ENCODE peak calls at places on chromosomes 7 and 10, in seven cellular contexts. One of them, this sample, is unnamed.
A peak's percentile ranks its signal among the peaks of the same experiment; 100 is the strongest.

GRCh38 chr10:123967626-123968243 is 76.1 kb upstream of the CPXM2 start:
- DNase-seq in right cardiac atrium: peak; percentile 87
- DNase-seq in foreskin fibroblast: peak; percentile 77
- DNase-seq in H7: peak; percentile 94
- DNase-seq in body of pancreas: peak; percentile 61
- DNase-seq in MM.1S: peak; percentile 59
- DNase-seq in psoas muscle: peak; percentile 74
- DNase-seq in this sample: peak; percentile 96

GRCh38 chr10:84665883-84666463 is 337.6 kb downstream of the CCSER2 start:
- DNase-seq in MM.1S: no peak
- DNase-seq in foreskin fibroblast: no peak
- DNase-seq in body of pancreas: no peak
- DNase-seq in psoas muscle: no peak
- DNase-seq in H7: peak; percentile 73
- DNase-seq in right cardiac atrium: no peak
- DNase-seq in this sample: no peak

GRCh38 chr7:51067757-51068156 is 248.9 kb downstream of the COBL start:
- DNase-seq in foreskin fibroblast: peak; percentile 79
- DNase-seq in MM.1S: peak; percentile 33
- DNase-seq in psoas muscle: peak; percentile 43
- DNase-seq in H7: peak; percentile 80
- DNase-seq in body of pancreas: peak; percentile 63
- DNase-seq in right cardiac atrium: no peak
- DNase-seq in this sample: peak; percentile 92

GRCh38 chr7:18200855-18201254 is 173.2 kb upstream of the PRPS1L1 start:
- DNase-seq in psoas muscle: no peak
- DNase-seq in MM.1S: no peak
- DNase-seq in right cardiac atrium: no peak
- DNase-seq in body of pancreas: no peak
- DNase-seq in H7: no peak
- DNase-seq in foreskin fibroblast: no peak
- DNase-seq in this sample: no peak

GRCh38 chr10:34570887-34571286 is 244.2 kb downstream of the PARD3 start:
- DNase-seq in right cardiac atrium: no peak
- DNase-seq in H7: no peak
- DNase-seq in MM.1S: no peak
- DNase-seq in foreskin fibroblast: no peak
- DNase-seq in psoas muscle: no peak
- DNase-seq in body of pancreas: no peak
- DNase-seq in this sample: no peak

GRCh38 chr10:114767101-114767588 is 54.4 kb upstream of the FHIP2A start:
- DNase-seq in body of pancreas: peak; percentile 31
- DNase-seq in psoas muscle: no peak
- DNase-seq in right cardiac atrium: no peak
- DNase-seq in H7: no peak
- DNase-seq in foreskin fibroblast: peak; percentile 84
- DNase-seq in MM.1S: no peak
- DNase-seq in this sample: peak; percentile 95

GRCh38 chr10:30821994-30822692 is 192.6 kb upstream of the LYZL2 start:
- DNase-seq in H7: peak; percentile 67
- DNase-seq in body of pancreas: no peak
- DNase-seq in MM.1S: no peak
- DNase-seq in right cardiac atrium: no peak
- DNase-seq in foreskin fibroblast: peak; percentile 81
- DNase-seq in psoas muscle: no peak
- DNase-seq in this sample: no peak

GRCh38 chr7:115546790-115547189 is 483.8 kb downstream of the TFEC start:
- DNase-seq in body of pancreas: no peak
- DNase-seq in right cardiac atrium: no peak
- DNase-seq in psoas muscle: no peak
- DNase-seq in H7: no peak
- DNase-seq in foreskin fibroblast: peak; percentile 11
- DNase-seq in MM.1S: no peak
- DNase-seq in this sample: no peak

GRCh38 chr10:1608408-1609037 is 128.8 kb downstream of the ADARB2 start:
- DNase-seq in MM.1S: no peak
- DNase-seq in foreskin fibroblast: no peak
- DNase-seq in H7: peak; percentile 86
- DNase-seq in body of pancreas: no peak
- DNase-seq in psoas muscle: no peak
- DNase-seq in right cardiac atrium: no peak
- DNase-seq in this sample: no peak

GRCh38 chr7:89023902-89024301 is 228.4 kb upstream of the TEX47 start:
- DNase-seq in MM.1S: peak; percentile 78
- DNase-seq in psoas muscle: no peak
- DNase-seq in foreskin fibroblast: no peak
- DNase-seq in H7: no peak
- DNase-seq in right cardiac atrium: no peak
- DNase-seq in body of pancreas: no peak
- DNase-seq in this sample: no peak

GRCh38 chr7:145643981-145644380 is 472.6 kb upstream of the CNTNAP2 start:
- DNase-seq in right cardiac atrium: no peak
- DNase-seq in psoas muscle: no peak
- DNase-seq in body of pancreas: no peak
- DNase-seq in H7: no peak
- DNase-seq in MM.1S: no peak
- DNase-seq in foreskin fibroblast: no peak
- DNase-seq in this sample: peak; percentile 26

GRCh38 chr10:7611909-7612308 is 54.9 kb downstream of the ITIH5 start:
- DNase-seq in foreskin fibroblast: no peak
- DNase-seq in psoas muscle: no peak
- DNase-seq in MM.1S: no peak
- DNase-seq in H7: no peak
- DNase-seq in body of pancreas: no peak
- DNase-seq in right cardiac atrium: no peak
- DNase-seq in this sample: no peak

GRCh38 chr7:152477079-152477478 is 41.3 kb upstream of the KMT2C start:
- DNase-seq in right cardiac atrium: no peak
- DNase-seq in MM.1S: no peak
- DNase-seq in foreskin fibroblast: no peak
- DNase-seq in body of pancreas: no peak
- DNase-seq in H7: no peak
- DNase-seq in psoas muscle: no peak
- DNase-seq in this sample: no peak

GRCh38 chr7:155003215-155003999 is 483 bp upstream of the PAXIP1 start:
- DNase-seq in psoas muscle: peak; percentile 84
- DNase-seq in right cardiac atrium: peak; percentile 94
- DNase-seq in foreskin fibroblast: peak; percentile 91
- DNase-seq in H7: peak; percentile 98
- DNase-seq in MM.1S: peak; percentile 89
- DNase-seq in body of pancreas: peak; percentile 84
- DNase-seq in this sample: peak; percentile 100

GRCh38 chr10:80497187-80498038 is 40.3 kb upstream of the SH2D4B start:
- DNase-seq in foreskin fibroblast: peak; percentile 90
- DNase-seq in MM.1S: no peak
- DNase-seq in psoas muscle: peak; percentile 39
- DNase-seq in body of pancreas: peak; percentile 24
- DNase-seq in H7: no peak
- DNase-seq in right cardiac atrium: peak; percentile 85
- DNase-seq in this sample: peak; percentile 60

GRCh38 chr7:36526720-36527548 is 137.3 kb downstream of the ANLN start:
- DNase-seq in body of pancreas: no peak
- DNase-seq in right cardiac atrium: no peak
- DNase-seq in foreskin fibroblast: peak; percentile 75
- DNase-seq in psoas muscle: no peak
- DNase-seq in MM.1S: peak; percentile 65
- DNase-seq in H7: no peak
- DNase-seq in this sample: no peak

GRCh38 chr7:51235593-51236313 is 80.9 kb downstream of the COBL start:
- DNase-seq in H7: no peak
- DNase-seq in body of pancreas: no peak
- DNase-seq in foreskin fibroblast: no peak
- DNase-seq in MM.1S: no peak
- DNase-seq in right cardiac atrium: no peak
- DNase-seq in psoas muscle: no peak
- DNase-seq in this sample: no peak

GRCh38 chr10:12579954-12580858 is 230.9 kb downstream of the CAMK1D start:
- DNase-seq in right cardiac atrium: no peak
- DNase-seq in psoas muscle: peak; percentile 23
- DNase-seq in foreskin fibroblast: peak; percentile 48
- DNase-seq in H7: no peak
- DNase-seq in body of pancreas: no peak
- DNase-seq in MM.1S: no peak
- DNase-seq in this sample: no peak

GRCh38 chr7:95545007-95545615 is 51.2 kb downstream of the PDK4 start:
- DNase-seq in psoas muscle: no peak
- DNase-seq in H7: peak; percentile 43
- DNase-seq in MM.1S: peak; percentile 19
- DNase-seq in right cardiac atrium: no peak
- DNase-seq in body of pancreas: peak; percentile 66
- DNase-seq in foreskin fibroblast: peak; percentile 82
- DNase-seq in this sample: peak; percentile 89

GRCh38 chr7:95544174-95544573 is 52.1 kb downstream of the PDK4 start:
- DNase-seq in H7: no peak
- DNase-seq in psoas muscle: no peak
- DNase-seq in foreskin fibroblast: no peak
- DNase-seq in body of pancreas: no peak
- DNase-seq in MM.1S: no peak
- DNase-seq in right cardiac atrium: no peak
- DNase-seq in this sample: no peak

GRCh38 chr7:95546647-95547046 is 49.7 kb downstream of the PDK4 start:
- DNase-seq in psoas muscle: no peak
- DNase-seq in body of pancreas: no peak
- DNase-seq in H7: no peak
- DNase-seq in right cardiac atrium: no peak
- DNase-seq in foreskin fibroblast: no peak
- DNase-seq in MM.1S: no peak
- DNase-seq in this sample: no peak

GRCh38 chr7:95547356-95547755 is 49.0 kb downstream of the PDK4 start:
- DNase-seq in MM.1S: no peak
- DNase-seq in right cardiac atrium: no peak
- DNase-seq in body of pancreas: no peak
- DNase-seq in H7: no peak
- DNase-seq in foreskin fibroblast: no peak
- DNase-seq in psoas muscle: no peak
- DNase-seq in this sample: no peak

GRCh38 chr7:95545666-95546065 is 50.6 kb downstream of the PDK4 start:
- DNase-seq in foreskin fibroblast: no peak
- DNase-seq in MM.1S: no peak
- DNase-seq in body of pancreas: no peak
- DNase-seq in psoas muscle: no peak
- DNase-seq in H7: no peak
- DNase-seq in right cardiac atrium: no peak
- DNase-seq in this sample: no peak
- H3K4me3 ChIP-seq in foreskin fibroblast: no peak overlapping the region
- H3K4me3 ChIP-seq in MM.1S: peak overlapping the region; percentile 28
- H3K4me3 ChIP-seq in body of pancreas: no peak overlapping the region
- H3K4me3 ChIP-seq in psoas muscle: peak overlapping the region; percentile 59
- H3K4me3 ChIP-seq in H7: no peak overlapping the region
- H3K4me3 ChIP-seq in right cardiac atrium: peak overlapping the region; percentile 88
- H3K4me3 ChIP-seq in this sample: peak overlapping the region; percentile 72

DNA sequence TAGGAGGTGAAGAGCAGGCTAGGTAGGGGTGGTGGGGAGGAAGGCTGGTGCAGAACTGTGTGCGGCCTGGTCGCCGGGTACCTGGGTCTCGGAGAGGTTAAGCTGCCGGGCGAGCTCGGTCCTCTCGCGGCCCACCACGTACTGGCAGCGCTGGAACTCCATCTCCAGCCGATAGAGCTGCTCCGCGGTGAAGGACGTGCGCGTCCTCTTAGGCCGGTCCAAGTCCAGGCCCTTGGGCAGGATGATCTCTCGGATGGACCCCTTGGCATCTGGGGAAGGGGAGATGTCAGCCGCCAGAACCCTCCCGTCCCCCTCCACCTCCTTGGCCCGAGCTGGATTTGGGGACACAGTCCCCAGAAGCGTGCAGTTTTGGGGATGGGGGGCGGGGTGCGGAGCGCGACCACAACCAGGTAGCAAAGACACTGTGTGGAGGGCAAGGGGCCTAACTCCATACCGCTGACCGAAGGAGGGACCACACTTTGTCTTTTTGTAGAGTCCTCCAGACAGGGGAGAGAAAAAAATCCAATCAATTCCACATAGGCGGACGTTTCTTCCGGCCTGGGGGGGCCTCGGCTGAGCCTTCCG is 1.6 kb downstream of the VAX1 start:
- DNase-seq in right cardiac atrium: no peak
- DNase-seq in foreskin fibroblast: no peak
- DNase-seq in H7: peak; percentile 63
- DNase-seq in psoas muscle: no peak
- DNase-seq in MM.1S: no peak
- DNase-seq in body of pancreas: no peak
- DNase-seq in this sample: peak; percentile 68
- H3K4me3 ChIP-seq in right cardiac atrium: peak overlapping the region; percentile 42
- H3K4me3 ChIP-seq in foreskin fibroblast: no peak overlapping the region
- H3K4me3 ChIP-seq in H7: peak overlapping the region; percentile 36
- H3K4me3 ChIP-seq in psoas muscle: peak overlapping the region; percentile 56
- H3K4me3 ChIP-seq in MM.1S: no peak overlapping the region
- H3K4me3 ChIP-seq in body of pancreas: no peak overlapping the region
- H3K4me3 ChIP-seq in this sample: no peak overlapping the region

GRCh38 chr10:110764378-110764777 is 107.3 kb upstream of the PDCD4 start:
- DNase-seq in psoas muscle: no peak
- DNase-seq in H7: no peak
- DNase-seq in foreskin fibroblast: peak; percentile 15
- DNase-seq in right cardiac atrium: peak; percentile 78
- DNase-seq in MM.1S: no peak
- DNase-seq in body of pancreas: no peak
- DNase-seq in this sample: no peak
- H3K4me3 ChIP-seq in psoas muscle: peak overlapping the region; percentile 60
- H3K4me3 ChIP-seq in H7: no peak overlapping the region
- H3K4me3 ChIP-seq in foreskin fibroblast: no peak overlapping the region
- H3K4me3 ChIP-seq in right cardiac atrium: no peak overlapping the region
- H3K4me3 ChIP-seq in MM.1S: no peak overlapping the region
- H3K4me3 ChIP-seq in body of pancreas: no peak overlapping the region
- H3K4me3 ChIP-seq in this sample: no peak overlapping the region

GRCh38 chr7:2843711-2844152 is 376 bp downstream of the GNA12 start:
- DNase-seq in right cardiac atrium: peak; percentile 83
- DNase-seq in body of pancreas: peak; percentile 36
- DNase-seq in psoas muscle: peak; percentile 51
- DNase-seq in MM.1S: peak; percentile 26
- DNase-seq in foreskin fibroblast: peak; percentile 69
- DNase-seq in H7: peak; percentile 73
- DNase-seq in this sample: no peak

GRCh38 chr7:2844153-2845077 is at the start of gene GNA12:
- DNase-seq in right cardiac atrium: peak; percentile 99
- DNase-seq in MM.1S: peak; percentile 98
- DNase-seq in psoas muscle: peak; percentile 99
- DNase-seq in body of pancreas: peak; percentile 99
- DNase-seq in foreskin fibroblast: peak; percentile 99
- DNase-seq in H7: peak; percentile 99
- DNase-seq in this sample: peak; percentile 100

GRCh38 chr7:2841907-2842306 is 2.2 kb downstream of the GNA12 start:
- DNase-seq in H7: no peak
- DNase-seq in MM.1S: no peak
- DNase-seq in foreskin fibroblast: no peak
- DNase-seq in body of pancreas: no peak
- DNase-seq in psoas muscle: no peak
- DNase-seq in right cardiac atrium: no peak
- DNase-seq in this sample: no peak

GRCh38 chr7:2843191-2843685 is 870 bp downstream of the GNA12 start:
- DNase-seq in foreskin fibroblast: no peak
- DNase-seq in MM.1S: no peak
- DNase-seq in H7: peak; percentile 38
- DNase-seq in psoas muscle: peak; percentile 26
- DNase-seq in right cardiac atrium: no peak
- DNase-seq in body of pancreas: no peak
- DNase-seq in this sample: no peak

DNA sequence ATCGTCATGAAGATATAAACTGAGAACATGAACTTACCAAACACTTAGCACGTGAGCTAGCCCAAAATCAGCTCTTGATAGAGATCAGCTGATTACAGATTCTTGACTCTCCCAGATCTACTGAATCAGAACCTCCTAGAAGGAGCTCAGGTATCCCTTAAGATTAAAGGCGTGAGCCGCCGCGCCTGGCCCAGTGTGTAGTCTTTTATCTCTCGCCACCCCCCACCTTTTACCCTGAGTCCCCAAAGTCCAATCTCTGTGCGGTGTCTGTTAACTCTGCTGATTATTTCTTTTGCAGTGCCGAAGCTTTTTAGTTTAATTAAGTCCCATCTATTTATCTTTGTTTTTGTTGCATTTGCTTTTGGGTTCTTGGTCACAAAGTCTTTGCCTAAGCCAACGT is 1.1 kb upstream of the GNA12 start:
- DNase-seq in body of pancreas: no peak
- DNase-seq in H7: no peak
- DNase-seq in foreskin fibroblast: no peak
- DNase-seq in psoas muscle: no peak
- DNase-seq in right cardiac atrium: no peak
- DNase-seq in MM.1S: no peak
- DNase-seq in this sample: no peak
- H3K4me3 ChIP-seq in body of pancreas: no peak overlapping the region
- H3K4me3 ChIP-seq in H7: no peak overlapping the region
- H3K4me3 ChIP-seq in foreskin fibroblast: no peak overlapping the region
- H3K4me3 ChIP-seq in psoas muscle: peak overlapping the region; percentile 61
- H3K4me3 ChIP-seq in right cardiac atrium: no peak overlapping the region
- H3K4me3 ChIP-seq in MM.1S: peak overlapping the region; percentile 74
- H3K4me3 ChIP-seq in this sample: no peak overlapping the region

This sample was measured in osteoblast.